ENCODE peak calls at places on chromosomes 5 and 9, in four cellular contexts. S is IMR-90, D is brain microvascular endothelial cell, Z is thyroid gland. R is an unnamed sample.
A peak's percentile ranks its signal among the peaks of the same experiment; 100 is the strongest.

GRCh38 chr9:95049761-95050160 is 267.7 kb downstream of the FANCC start:
- DNase-seq in S (no peak), Z (no peak), D (no peak), R (no peak)

GRCh38 chr9:78122631-78123030 is 91.0 kb upstream of the GNAQ start:
- DNase-seq in S (no peak), D (no peak), Z (no peak), R (no peak)

GRCh38 chr5:176865964-176866363 is 33.2 kb downstream of the HK3 start:
- DNase-seq in D (no peak), Z (no peak), S (no peak), R (no peak)

GRCh38 chr5:105849701-105850100 is 1821.0 kb downstream of the EFNA5 start:
- DNase-seq in D (peak; percentile 19), S (peak; percentile 70), Z (no peak), R (no peak)

GRCh38 chr5:174559566-174560090 is 164.8 kb upstream of the MSX2 start:
- DNase-seq in Z (no peak), D (no peak), S (no peak), R (no peak)

GRCh38 chr5:73158313-73158712 is 14.7 kb upstream of the TMEM174 start:
- DNase-seq in D (no peak), S (no peak), Z (peak; percentile 88), R (no peak)

GRCh38 chr9:107488400-107489143 is 997 bp downstream of the KLF4 start:
- DNase-seq in S (peak; percentile 49), Z (peak; percentile 72), D (peak; percentile 47), R (peak; percentile 77)

GRCh38 chr5:175778951-175779475 is 92.4 kb upstream of the CPLX2 start:
- DNase-seq in S (no peak), D (peak; percentile 7), Z (peak; percentile 95), R (peak; percentile 97)

GRCh38 chr9:137524161-137524560 is 26.0 kb downstream of the PNPLA7 start:
- DNase-seq in Z (no peak), S (no peak), D (no peak), R (no peak)

GRCh38 chr5:159825551-159826051 is 90.7 kb upstream of the ADRA1B start:
- DNase-seq in Z (peak; percentile 92), S (no peak), D (no peak), R (no peak)

GRCh38 chr9:131701789-131702337 is 38.0 kb downstream of the RAPGEF1 start:
- DNase-seq in S (peak; percentile 49), Z (no peak), D (no peak), R (no peak)

GRCh38 chr9:90815183-90815943 is 13.7 kb downstream of the SYK start:
- DNase-seq in D (no peak), S (peak; percentile 2), Z (peak; percentile 34), R (peak; percentile 49)

GRCh38 chr9:38106488-38106887 is 37.5 kb upstream of the SHB start:
- DNase-seq in D (no peak), S (no peak), Z (no peak), R (no peak)

GRCh38 chr5:63820557-63820956 is 141.7 kb downstream of the HTR1A start:
- DNase-seq in S (no peak), Z (no peak), D (no peak), R (no peak)

GRCh38 chr9:87685431-87685830 is 40.5 kb upstream of the CTSL start:
- DNase-seq in Z (no peak), S (peak; percentile 67), D (peak; percentile 31), R (no peak)

GRCh38 chr5:620152-620551 is 8.0 kb downstream of the CEP72 start:
- DNase-seq in Z (no peak), S (no peak), D (no peak), R (no peak)

GRCh38 chr9:129176786-129177442 is 1.1 kb downstream of the IER5L start:
- DNase-seq in Z (peak; percentile 51), S (peak; percentile 49), D (peak; percentile 20), R (peak; percentile 49)

GRCh38 chr5:88732181-88732633 is 150.8 kb downstream of the MEF2C start:
- DNase-seq in S (no peak), Z (peak; percentile 39), D (peak; percentile 91), R (no peak)

GRCh38 chr5:61931236-61931635 is 374.8 kb upstream of the KIF2A start:
- DNase-seq in Z (no peak), S (no peak), D (no peak), R (no peak)

GRCh38 chr5:82349651-82350050 is 71.5 kb upstream of the RPS23 start:
- DNase-seq in D (no peak), S (no peak), Z (no peak), R (peak; percentile 47)

GRCh38 chr5:10590226-10591047 is 26.6 kb downstream of the ANKRD33B start:
- DNase-seq in Z (no peak), S (peak; percentile 69), D (peak; percentile 53), R (peak; percentile 5)

GRCh38 chr9:130347036-130347435 is 81.5 kb downstream of the HMCN2 start:
- DNase-seq in D (no peak), Z (no peak), S (no peak), R (no peak)

GRCh38 chr9:69975681-69976080 is 68.0 kb upstream of the MAMDC2 start:
- DNase-seq in Z (no peak), S (peak; percentile 55), D (peak; percentile 63), R (no peak)

GRCh38 chr5:77066823-77067442 is 20.2 kb downstream of the ZBED3 start:
- DNase-seq in S (peak; percentile 91), Z (no peak), D (peak; percentile 39), R (no peak)

GRCh38 chr9:105435453-105435852 is 12.4 kb upstream of the FSD1L start:
- DNase-seq in Z (no peak), D (no peak), S (no peak), R (no peak)

GRCh38 chr9:33350310-33350709 is 52.1 kb downstream of the AQP7 start:
- DNase-seq in D (peak; percentile 16), Z (no peak), S (peak; percentile 95), R (no peak)

GRCh38 chr5:180099733-180100611 is 28.4 kb upstream of the RNF130 start:
- DNase-seq in S (no peak), Z (no peak), D (no peak), R (no peak)

GRCh38 chr5:83048277-83048676 is 28.9 kb downstream of the TMEM167A start:
- DNase-seq in Z (no peak), S (peak; percentile 44), D (peak; percentile 25), R (no peak)

GRCh38 chr9:89037325-89037724 is 46.1 kb downstream of the S1PR3 start:
- DNase-seq in D (no peak), S (no peak), Z (no peak), R (no peak)
- H3K27ac ChIP-seq in D (no peak overlapping the region), S (no peak overlapping the region), Z (no peak overlapping the region), R (no peak overlapping the region)

GRCh38 chr9:13589044-13589737 is 309.7 kb upstream of the MPDZ start:
- DNase-seq in Z (no peak), S (no peak), D (no peak), R (no peak)

GRCh38 chr9:13587581-13587980 is 308.1 kb upstream of the MPDZ start:
- DNase-seq in D (no peak), Z (no peak), S (no peak), R (no peak)

GRCh38 chr9:13586726-13587392 is 307.4 kb upstream of the MPDZ start:
- DNase-seq in S (no peak), D (no peak), Z (peak; percentile 25), R (no peak)

GRCh38 chr9:13588151-13589043 is 308.9 kb upstream of the MPDZ start:
- DNase-seq in S (no peak), D (no peak), Z (no peak), R (no peak)
- H3K27ac ChIP-seq in S (no peak overlapping the region), D (no peak overlapping the region), Z (no peak overlapping the region), R (no peak overlapping the region)

DNA sequence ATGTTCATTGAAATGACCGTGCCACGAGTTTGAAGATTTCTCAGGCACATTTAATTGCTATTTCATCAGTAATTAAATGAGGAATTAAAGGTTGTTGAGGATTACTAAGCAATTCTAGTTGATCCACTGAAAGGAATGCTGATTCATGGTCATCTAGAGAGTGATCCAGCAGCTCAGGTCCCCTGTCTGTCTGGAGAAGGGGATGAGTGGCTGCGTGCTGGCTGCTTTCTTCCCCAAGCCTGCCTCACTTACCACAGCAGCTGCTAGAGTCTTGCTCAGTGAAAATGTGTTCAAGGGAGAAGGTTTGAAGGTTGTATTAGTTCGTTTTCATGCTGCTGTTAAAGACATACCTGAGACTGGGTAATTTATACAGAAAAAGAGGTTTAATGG is 7.8 kb upstream of the TGFBI start:
- DNase-seq in Z (no peak), D (peak; percentile 63), S (peak; percentile 78), R (no peak)
- H3K27ac ChIP-seq in Z (no peak overlapping the region), D (peak overlapping the region; percentile 98), S (peak overlapping the region; percentile 97), R (no peak overlapping the region)

GRCh38 chr9:112063151-112063550 is 111.9 kb downstream of the SUSD1 start:
- DNase-seq in S (no peak), Z (no peak), D (no peak), R (no peak)

GRCh38 chr9:112069318-112070169 is 105.6 kb downstream of the SUSD1 start:
- DNase-seq in D (no peak), S (no peak), Z (no peak), R (no peak)

GRCh38 chr9:112061152-112061740 is 113.9 kb downstream of the SUSD1 start:
- DNase-seq in S (peak; percentile 99), Z (peak; percentile 14), D (peak; percentile 97), R (peak; percentile 32)

GRCh38 chr9:112064871-112065270 is 110.2 kb downstream of the SUSD1 start:
- DNase-seq in Z (no peak), S (no peak), D (no peak), R (no peak)

GRCh38 chr9:112065781-112066606 is 109.1 kb downstream of the SUSD1 start:
- DNase-seq in S (peak; percentile 94), Z (peak; percentile 82), D (peak; percentile 97), R (no peak)
- H3K27ac ChIP-seq in S (peak overlapping the region; percentile 52), Z (peak overlapping the region; percentile 74), D (peak overlapping the region; percentile 92), R (no peak overlapping the region)

GRCh38 chr5:1885476-1885755 is 2.7 kb upstream of the IRX4 start:
- DNase-seq in S (no peak), Z (no peak), D (no peak), R (no peak)
- H3K27ac ChIP-seq in S (no peak overlapping the region), Z (no peak overlapping the region), D (no peak overlapping the region), R (no peak overlapping the region)

GRCh38 chr5:56161446-56161838 is 71.7 kb downstream of the ANKRD55 start:
- DNase-seq in Z (no peak), S (no peak), D (no peak), R (no peak)

GRCh38 chr5:56158331-56158960 is 74.7 kb downstream of the ANKRD55 start:
- DNase-seq in D (no peak), S (no peak), Z (no peak), R (no peak)

GRCh38 chr5:56161927-56162326 is 71.2 kb downstream of the ANKRD55 start:
- DNase-seq in S (no peak), Z (no peak), D (no peak), R (no peak)

GRCh38 chr5:56159521-56159947 is 73.6 kb downstream of the ANKRD55 start:
- DNase-seq in D (no peak), Z (no peak), S (no peak), R (no peak)

GRCh38 chr5:56160723-56161445 is 72.2 kb downstream of the ANKRD55 start:
- DNase-seq in S (no peak), Z (no peak), D (no peak), R (no peak)
- H3K27ac ChIP-seq in S (no peak overlapping the region), Z (no peak overlapping the region), D (no peak overlapping the region), R (no peak overlapping the region)

DNA sequence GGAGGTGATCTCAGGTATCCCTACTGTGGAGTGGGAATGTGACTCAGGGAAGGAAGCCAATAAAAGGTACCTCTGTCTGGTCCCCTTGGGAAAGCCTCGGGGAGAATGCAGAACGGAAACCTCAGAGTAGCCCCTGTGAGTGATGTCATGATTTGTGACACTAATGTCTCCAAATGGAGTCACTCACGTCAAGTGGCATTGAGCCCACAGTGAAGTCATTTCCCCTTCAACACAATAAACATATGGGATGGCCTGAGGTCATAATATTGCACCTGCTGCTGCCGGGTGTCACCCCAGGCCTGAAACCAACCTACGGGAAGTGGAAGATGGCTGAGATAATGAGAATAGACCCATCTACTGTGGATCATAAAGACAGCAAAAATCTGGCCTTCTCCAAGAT is 75.9 kb upstream of the GOLM1 start:
- DNase-seq in S (no peak), D (no peak), Z (no peak), R (no peak)
- H3K27ac ChIP-seq in S (no peak overlapping the region), D (no peak overlapping the region), Z (no peak overlapping the region), R (no peak overlapping the region)

R was measured in testis.